ENCODE peak calls at places on chromosomes 16 and 17, in seven cellular contexts. Q, J, E, P, C, U and F are unnamed samples.

GRCh38 chr17:33981713-33982601 is 273.1 kb upstream of the CCL2 start:
- DNase-seq in Q (peak; percentile 69), J (peak; percentile 66), E (no peak), P (no peak), C (no peak), U (no peak), F (no peak)

GRCh38 chr17:31272803-31273202 is 24.2 kb downstream of the OMG start:
- DNase-seq in Q (no peak), J (no peak), E (no peak), P (no peak), C (no peak), U (no peak), F (no peak)

GRCh38 chr16:88086571-88087516 is 135.6 kb downstream of the BANP start:
- DNase-seq in Q (no peak), J (no peak), E (no peak), P (no peak), C (no peak), U (no peak), F (no peak)

GRCh38 chr16:16014329-16015224 is 65.2 kb downstream of the ABCC1 start:
- DNase-seq in Q (peak; percentile 24), J (no peak), E (peak; percentile 57), P (no peak), C (peak; percentile 47), U (peak; percentile 66), F (peak; percentile 49)

GRCh38 chr17:3888343-3889171 is 4.3 kb downstream of the CAMKK1 start:
- DNase-seq in Q (peak; percentile 85), J (peak; percentile 88), E (peak; percentile 94), P (no peak), C (peak; percentile 95), U (peak; percentile 90), F (peak; percentile 95)

GRCh38 chr16:47888142-47888541 is 267.7 kb downstream of the ABCC12 start:
- DNase-seq in Q (no peak), J (no peak), E (peak; percentile 68), P (no peak), C (no peak), U (peak; percentile 15), F (peak; percentile 54)

GRCh38 chr16:50741225-50741807 is 570 bp upstream of the CYLD start:
- DNase-seq in Q (peak; percentile 14), J (peak; percentile 38), E (no peak), P (no peak), C (peak; percentile 35), U (no peak), F (no peak)

GRCh38 chr16:80273635-80274538 is 266.9 kb upstream of the DYNLRB2 start:
- DNase-seq in Q (no peak), J (no peak), E (peak; percentile 87), P (no peak), C (no peak), U (peak; percentile 4), F (peak; percentile 76)

GRCh38 chr17:16419074-16419928 is 3.9 kb downstream of the TRPV2 start:
- DNase-seq in Q (no peak), J (no peak), E (peak; percentile 79), P (no peak), C (no peak), U (peak; percentile 83), F (peak; percentile 92)

GRCh38 chr16:85204242-85205010 is 92.2 kb upstream of the CIBAR2 start:
- DNase-seq in Q (no peak), J (no peak), E (peak; percentile 96), P (no peak), C (no peak), U (peak; percentile 96), F (peak; percentile 72)

GRCh38 chr17:48610282-48611211 is at the start of gene HOXB7:
- DNase-seq in Q (peak; percentile 88), J (peak; percentile 91), E (peak; percentile 64), P (peak; percentile 85), C (peak; percentile 72), U (peak; percentile 48), F (peak; percentile 80)

GRCh38 chr17:27733771-27734170 is 66.6 kb downstream of the NOS2 start:
- DNase-seq in Q (no peak), J (no peak), E (peak; percentile 3), P (no peak), C (no peak), U (no peak), F (no peak)

GRCh38 chr16:87068316-87068715 is 248.9 kb downstream of the C16orf95 start:
- DNase-seq in Q (no peak), J (no peak), E (no peak), P (no peak), C (no peak), U (no peak), F (no peak)
- H3K4me3 ChIP-seq in Q (no peak overlapping the region), J (no peak overlapping the region), E (no peak overlapping the region), P (no peak overlapping the region), C (no peak overlapping the region), U (no peak overlapping the region), F (no peak overlapping the region)

DNA sequence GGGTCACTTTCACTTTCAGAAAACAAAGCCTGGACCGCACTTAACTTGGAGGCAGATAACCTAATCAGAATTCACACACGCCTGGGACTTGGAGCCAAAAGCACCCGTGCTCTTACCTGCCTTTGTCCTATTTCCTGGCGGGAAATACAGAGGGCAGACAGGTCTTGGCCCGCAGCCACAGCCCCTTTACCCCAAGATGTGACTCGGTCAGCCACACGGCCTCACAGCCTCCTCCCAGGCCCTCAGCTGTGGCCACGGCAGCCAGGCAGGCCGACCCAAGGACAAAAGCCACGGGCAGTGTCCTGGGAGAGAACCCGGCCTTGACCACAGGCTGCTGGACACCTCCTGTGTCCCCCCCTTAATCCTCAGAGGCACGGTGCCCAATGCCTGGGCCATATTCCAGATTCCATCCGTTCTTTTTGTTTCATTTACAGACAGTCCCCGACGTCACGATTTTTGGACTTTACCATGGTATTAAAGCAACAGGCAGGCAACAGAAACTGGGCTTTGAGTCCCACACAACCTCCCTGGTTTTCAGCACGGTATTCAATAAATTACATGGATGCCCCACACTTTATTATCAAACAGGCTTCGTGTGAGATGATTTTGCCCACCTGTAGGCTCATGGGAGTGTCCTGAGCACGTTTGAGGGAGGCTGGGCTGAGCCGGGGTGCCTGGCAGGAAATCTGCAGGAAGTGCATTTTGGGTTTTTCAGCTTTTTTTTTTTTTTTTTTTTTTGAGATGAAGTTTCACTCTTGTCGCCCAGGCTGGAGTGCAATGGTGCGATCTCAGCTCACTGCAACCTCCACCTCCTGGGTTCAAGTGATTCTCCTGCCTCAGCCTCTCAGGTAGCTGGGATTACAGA is 30.0 kb upstream of the GAA start:
- DNase-seq in Q (peak; percentile 35), J (peak; percentile 44), E (peak; percentile 66), P (no peak), C (peak; percentile 78), U (peak; percentile 86), F (peak; percentile 10)
- H3K4me3 ChIP-seq in Q (no peak overlapping the region), J (no peak overlapping the region), E (peak overlapping the region; percentile 53), P (peak overlapping the region; percentile 27), C (peak overlapping the region; percentile 28), U (peak overlapping the region; percentile 60), F (no peak overlapping the region)

GRCh38 chr16:424033-424622 is 1.3 kb upstream of the RAB11FIP3 start:
- DNase-seq in Q (peak; percentile 60), J (peak; percentile 58), E (peak; percentile 100), P (no peak), C (peak; percentile 80), U (peak; percentile 98), F (peak; percentile 93)
- H3K4me3 ChIP-seq in Q (no peak overlapping the region), J (no peak overlapping the region), E (peak overlapping the region; percentile 61), P (no peak overlapping the region), C (peak overlapping the region; percentile 54), U (peak overlapping the region; percentile 77), F (peak overlapping the region; percentile 1)

DNA sequence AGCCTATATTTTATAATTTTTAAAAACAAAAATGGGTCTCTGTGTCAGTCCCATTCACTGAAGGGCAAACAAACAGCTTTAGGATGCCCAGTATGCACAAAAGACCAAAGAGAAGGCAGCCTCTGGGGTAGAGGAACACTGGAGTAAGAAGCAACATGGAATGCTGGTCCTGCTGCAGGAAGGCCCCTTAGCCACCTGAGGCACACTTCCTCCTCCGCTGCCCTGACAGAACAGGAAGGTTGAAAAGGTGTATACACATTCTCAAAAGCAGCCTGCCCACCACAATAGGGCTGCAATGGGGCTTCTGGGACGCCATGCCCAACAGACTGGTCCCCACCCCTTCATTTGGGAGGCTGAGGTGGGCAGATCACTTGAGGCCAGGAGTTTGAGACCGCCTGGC is 19.5 kb downstream of the TOM1L2 start:
- DNase-seq in Q (no peak), J (no peak), E (no peak), P (no peak), C (no peak), U (no peak), F (no peak)
- H3K4me3 ChIP-seq in Q (no peak overlapping the region), J (no peak overlapping the region), E (no peak overlapping the region), P (no peak overlapping the region), C (no peak overlapping the region), U (no peak overlapping the region), F (no peak overlapping the region)

DNA sequence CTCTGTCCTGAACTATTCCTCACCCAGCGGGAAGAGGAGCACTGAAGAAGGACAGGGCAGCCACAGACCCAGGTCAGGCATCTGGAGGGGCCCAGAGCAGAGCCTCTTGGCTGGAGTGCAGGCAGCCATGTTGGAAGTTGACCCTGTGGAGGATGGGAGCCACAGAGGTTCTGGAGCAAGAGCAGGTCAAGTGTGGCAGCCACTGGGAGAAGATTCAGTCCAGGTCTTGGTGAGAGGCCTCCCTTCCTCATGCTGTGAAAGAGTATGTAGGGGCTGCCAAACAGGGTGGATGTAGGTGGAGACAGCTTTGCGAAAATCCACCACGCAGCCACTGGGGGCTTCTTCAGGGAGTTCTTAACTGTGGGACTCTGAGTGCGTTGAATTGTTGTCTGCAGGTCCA is 590 bp upstream of the CD79B start:
- DNase-seq in Q (no peak), J (no peak), E (no peak), P (no peak), C (no peak), U (no peak), F (no peak)
- H3K4me3 ChIP-seq in Q (no peak overlapping the region), J (no peak overlapping the region), E (no peak overlapping the region), P (peak overlapping the region; percentile 71), C (no peak overlapping the region), U (no peak overlapping the region), F (no peak overlapping the region)